ENCODE peak calls at places on chromosomes 6 and 20, in seven cellular contexts. I is neuronal stem cell; E is SJSA1; O is cardiac muscle cell; S is CD4-positive, alpha-beta memory T cell; G is IMR-90; C is aorta. D is an unnamed sample.

GRCh38 chr6:148144917-148145521 is 197.6 kb upstream of the SASH1 start:
- DNase-seq in I (peak; percentile 72), S (peak; percentile 22), O (peak; percentile 84), E (peak; percentile 72), G (peak; percentile 73), C (peak; percentile 87), D (peak; percentile 74)

GRCh38 chr20:6855074-6855473 is 87.6 kb downstream of the BMP2 start:
- DNase-seq in I (no peak), G (no peak), S (no peak), E (no peak), O (no peak), C (no peak), D (no peak)

GRCh38 chr20:41693136-41693979 is 75.2 kb upstream of the CHD6 start:
- DNase-seq in G (peak; percentile 89), S (peak; percentile 83), E (peak; percentile 78), I (peak; percentile 85), C (peak; percentile 86), O (peak; percentile 94), D (peak; percentile 87)

GRCh38 chr6:144264270-144265060 is 20.7 kb upstream of the UTRN start:
- DNase-seq in G (peak; percentile 90), O (peak; percentile 94), S (no peak), E (peak; percentile 94), I (no peak), C (peak; percentile 59), D (no peak)

GRCh38 chr6:70131528-70131927 is 171.4 kb downstream of the COL9A1 start:
- DNase-seq in S (no peak), E (no peak), O (no peak), C (no peak), I (no peak), G (no peak), D (no peak)

GRCh38 chr20:40156600-40157307 is 532.3 kb downstream of the MAFB start:
- DNase-seq in O (no peak), I (no peak), E (no peak), S (no peak), C (no peak), G (no peak), D (no peak)

GRCh38 chr6:44073612-44074382 is 53.5 kb downstream of the MRPL14 start:
- DNase-seq in I (no peak), O (no peak), E (no peak), G (no peak), S (peak; percentile 5), C (no peak), D (no peak)

GRCh38 chr6:114271405-114271804 is 71.4 kb downstream of the HS3ST5 start:
- DNase-seq in G (no peak), S (no peak), I (no peak), O (no peak), C (no peak), E (no peak), D (no peak)

GRCh38 chr6:16594849-16595248 is 166.4 kb downstream of the ATXN1 start:
- DNase-seq in I (no peak), C (no peak), G (no peak), O (no peak), E (no peak), S (no peak), D (no peak)

GRCh38 chr20:32582659-32583580 is 2.2 kb downstream of the NOL4L start:
- DNase-seq in O (peak; percentile 49), C (no peak), G (no peak), E (no peak), S (peak; percentile 23), I (peak; percentile 67), D (no peak)

GRCh38 chr6:46170357-46171289 is at the start of gene ENPP5:
- DNase-seq in C (peak; percentile 79), G (no peak), S (peak; percentile 53), I (peak; percentile 76), E (peak; percentile 65), O (peak; percentile 41), D (peak; percentile 90)

GRCh38 chr6:41698350-41698781 is 37.0 kb downstream of the TFEB start:
- DNase-seq in S (no peak), E (peak; percentile 70), C (no peak), G (peak; percentile 98), O (peak; percentile 92), I (no peak), D (no peak)

GRCh38 chr6:6678811-6679210 is 90.3 kb downstream of the LY86 start:
- DNase-seq in I (no peak), C (no peak), G (no peak), O (no peak), E (no peak), S (no peak), D (no peak)

GRCh38 chr6:119355890-119356289 is 6.3 kb upstream of the MAN1A1 start:
- DNase-seq in G (no peak), E (no peak), S (no peak), O (no peak), C (no peak), I (no peak), D (no peak)

GRCh38 chr6:119355157-119355556 is 5.6 kb upstream of the MAN1A1 start:
- DNase-seq in S (no peak), C (no peak), E (no peak), G (no peak), I (no peak), O (peak; percentile 36), D (no peak)

GRCh38 chr6:119361209-119361608 is 11.6 kb upstream of the MAN1A1 start:
- DNase-seq in E (no peak), I (no peak), C (no peak), S (no peak), O (no peak), G (no peak), D (no peak)

DNA sequence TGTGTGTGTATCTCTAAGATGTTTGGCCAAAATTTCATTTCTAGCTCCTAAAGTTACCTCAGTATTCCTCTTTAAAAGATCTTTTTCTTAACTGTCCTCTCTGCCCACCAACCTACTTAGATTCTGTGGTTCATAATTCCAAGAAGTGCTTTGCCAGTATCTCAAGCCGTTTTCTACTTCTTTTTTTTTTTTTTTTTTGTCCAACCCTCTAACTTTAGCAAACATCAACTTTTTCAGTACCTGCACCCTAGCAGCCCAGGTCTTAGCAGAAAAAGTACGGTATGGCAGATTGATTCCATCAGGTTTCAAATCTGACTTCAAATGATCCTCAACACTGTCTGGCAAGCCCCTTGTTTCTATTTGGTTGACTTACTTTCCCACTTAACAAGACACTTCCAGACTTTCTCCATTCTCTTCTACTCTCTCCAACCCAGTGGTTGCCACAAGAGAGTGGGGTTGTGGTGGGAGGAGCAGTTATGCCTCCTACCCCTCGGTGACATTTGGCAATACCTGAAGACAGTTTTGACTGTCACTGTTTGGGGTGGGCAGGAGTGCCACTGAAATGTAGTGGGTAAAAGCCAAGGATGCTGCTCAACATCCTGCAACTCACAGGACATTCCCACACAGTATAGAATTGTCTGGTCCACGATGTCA is 10.8 kb upstream of the MAN1A1 start:
- DNase-seq in G (no peak), E (no peak), S (no peak), I (no peak), C (no peak), O (no peak), D (no peak)
- H3K27ac ChIP-seq in G (no peak overlapping the region), E (no peak overlapping the region), S (no peak overlapping the region), I (no peak overlapping the region), C (no peak overlapping the region), O (no peak overlapping the region), D (no peak overlapping the region)

DNA sequence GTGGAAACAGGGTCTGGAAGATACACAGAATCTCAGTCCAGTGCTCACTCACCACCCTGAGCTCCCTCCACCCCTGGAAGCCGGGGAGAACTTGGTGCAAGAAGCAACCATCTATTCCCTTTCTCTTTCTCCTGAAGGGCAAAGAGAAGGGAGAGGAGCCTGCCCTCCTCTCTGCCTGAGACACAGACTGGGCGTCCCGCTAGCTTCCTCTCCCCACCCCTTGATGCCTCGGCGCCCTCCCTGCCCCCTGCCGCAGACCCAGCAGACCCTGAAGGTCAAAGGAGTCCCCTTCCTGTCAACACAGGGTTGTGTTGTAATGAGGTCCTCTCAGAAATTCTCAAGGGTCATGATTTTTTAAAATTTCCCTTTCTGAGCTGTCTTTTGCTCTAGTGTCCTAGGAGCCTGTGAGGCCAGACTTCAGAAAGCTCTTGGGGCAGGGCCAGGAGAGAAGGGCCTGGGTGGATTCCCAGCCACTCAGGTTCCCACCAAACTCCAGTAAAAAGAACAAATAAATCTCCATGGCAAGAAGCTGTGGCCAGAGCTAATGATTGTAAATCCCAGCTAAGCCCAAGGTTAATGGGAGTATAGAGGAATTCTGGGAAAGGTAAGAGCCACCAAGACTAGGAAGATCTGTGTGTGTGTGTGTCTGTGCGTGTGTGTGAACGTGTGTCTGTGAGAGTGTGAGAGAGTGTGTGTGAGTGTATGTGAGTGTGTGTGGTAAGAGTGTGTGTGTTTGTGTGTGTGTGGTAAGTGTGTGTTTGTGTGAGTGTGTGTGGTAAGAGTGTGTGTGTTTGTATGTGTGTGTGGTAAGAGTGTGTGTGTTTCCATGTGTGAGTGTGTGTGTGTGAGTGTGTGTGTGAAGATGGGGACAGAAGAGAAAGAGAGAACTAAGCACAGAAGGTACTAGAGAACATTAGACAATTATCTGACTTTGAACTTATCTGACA is 1.0 kb upstream of the JPH2 start:
- DNase-seq in G (peak; percentile 32), E (no peak), O (peak; percentile 24), C (peak; percentile 47), S (no peak), I (no peak), D (no peak)
- H3K4me1 ChIP-seq in G (peaks cover 13% of the 10 kb centered on the region), E (peaks cover 47% of the 10 kb centered on the region), O (peaks cover 44% of the 10 kb centered on the region), C (no peaks in the 10 kb centered on the region), S (no peaks in the 10 kb centered on the region), I (peaks cover 10% of the 10 kb centered on the region), D (peaks cover 44% of the 10 kb centered on the region)

DNA sequence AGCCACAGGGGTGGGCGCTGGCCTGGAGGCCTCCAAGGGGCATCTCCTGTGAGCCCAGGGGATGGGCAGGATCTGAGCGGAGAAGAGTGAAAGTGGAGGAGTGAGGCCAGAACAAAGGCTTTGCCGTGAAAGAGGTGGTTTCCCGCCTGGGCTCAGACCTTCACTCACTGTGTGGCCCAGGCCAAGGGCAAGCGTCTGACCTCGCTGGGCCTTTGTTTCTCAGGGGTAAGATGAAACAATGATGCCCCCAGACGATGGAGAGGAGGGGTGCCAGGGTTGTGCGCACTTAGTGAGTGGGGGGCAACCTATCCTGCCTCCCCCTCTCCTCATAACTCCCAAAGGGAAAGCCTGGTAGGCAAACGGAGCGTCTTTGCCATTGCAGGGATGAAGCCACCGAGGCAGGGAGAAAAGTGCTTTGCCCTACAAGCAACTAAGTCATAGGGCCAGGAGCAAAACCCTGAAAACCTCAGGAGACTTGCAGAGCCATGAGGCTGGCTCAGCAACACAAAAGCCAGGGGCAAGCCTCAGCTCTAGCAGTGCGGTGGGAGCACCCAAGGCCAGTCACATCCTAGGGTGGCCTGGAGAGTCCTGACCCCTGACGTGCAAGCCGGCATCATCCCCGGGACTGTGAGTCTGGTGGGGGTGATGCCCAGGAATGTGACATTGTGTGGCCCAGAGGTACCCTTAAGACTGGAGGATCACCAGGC is 903 bp upstream of the STMN3 start:
- DNase-seq in E (no peak), G (no peak), I (no peak), C (no peak), O (no peak), S (no peak), D (no peak)
- H3K27ac ChIP-seq in E (no peak overlapping the region), G (no peak overlapping the region), I (no peak overlapping the region), C (no peak overlapping the region), O (no peak overlapping the region), S (peak overlapping the region; percentile 49), D (no peak overlapping the region)

DNA sequence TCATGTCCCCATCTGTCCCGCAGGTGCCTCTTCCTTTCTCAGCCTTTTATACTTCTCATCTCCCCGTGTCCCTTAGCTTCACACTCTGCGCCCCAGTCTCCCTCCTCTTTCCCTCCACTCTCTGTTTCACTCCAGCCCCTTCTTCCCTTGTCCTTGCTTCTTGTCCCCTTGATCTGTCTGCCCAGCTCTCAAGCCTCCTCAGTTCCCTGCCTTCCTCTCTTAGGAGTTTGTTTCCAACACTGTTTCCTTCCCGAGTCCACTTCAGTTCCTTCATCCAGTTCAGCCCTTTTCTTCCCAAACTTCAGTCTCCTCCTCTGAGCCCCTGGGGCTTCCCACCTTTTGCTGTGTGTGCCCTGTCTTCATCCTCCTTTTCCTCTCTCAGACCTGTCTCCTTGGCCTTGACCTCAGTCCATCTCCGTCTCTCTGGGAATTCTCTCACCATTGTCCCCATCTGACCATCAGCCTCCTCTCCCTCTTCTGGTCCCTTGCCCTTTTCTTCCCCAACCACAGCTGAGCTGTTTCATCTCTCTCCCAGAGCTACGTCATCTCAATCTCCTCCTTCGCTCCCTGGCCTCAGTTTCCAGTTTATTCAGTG is 2.8 kb upstream of the DDR1 start:
- DNase-seq in E (no peak), C (no peak), S (no peak), G (no peak), I (no peak), O (no peak), D (no peak)
- H3K4me1 ChIP-seq in E (peaks cover 34% of the 10 kb centered on the region), C (no peaks in the 10 kb centered on the region), S (peaks cover 40% of the 10 kb centered on the region), G (peaks cover 36% of the 10 kb centered on the region), I (peaks cover 41% of the 10 kb centered on the region), O (peaks cover 54% of the 10 kb centered on the region), D (peaks cover 51% of the 10 kb centered on the region)

D was measured in tibial artery.